ENCODE peak calls at places on chromosome 13, in eight cellular contexts. R is Peyer's patch, Z is left ventricle myocardium inferior, T is tibial nerve, A is A549, I is GM23248, Y is thoracic aorta, M is upper lobe of right lung. U is an unnamed sample. For H3K4me1, the result is how much of the 10 kb centered on the place peaks cover.

GRCh38 chr13:19634129-19634740 is 776 bp downstream of the MPHOSPH8 start:
- DNase-seq in M (no peak), I (peak), A (no peak), Z (no peak), T (peak), R (no peak), Y (no peak), U (no peak)

GRCh38 chr13:93183302-93183701 is 43.3 kb upstream of the GPC6 start:
- DNase-seq in R (no peak), T (no peak), I (no peak), Z (no peak), Y (no peak), M (no peak), A (no peak), U (peak)

GRCh38 chr13:20814224-20814910 is 40.6 kb upstream of the EEF1AKMT1 start:
- DNase-seq in Y (peak), Z (peak), M (peak), T (peak), I (peak), R (peak), A (peak), U (no peak)

GRCh38 chr13:94345374-94346195 is 133.9 kb downstream of the DCT start:
- DNase-seq in M (no peak), Y (no peak), T (no peak), R (no peak), I (peak), A (no peak), Z (no peak), U (no peak)

GRCh38 chr13:50635504-50635903 is 208.0 kb downstream of the DLEU7 start:
- DNase-seq in T (peak), M (no peak), Y (peak), Z (no peak), A (no peak), R (no peak), I (peak), U (no peak)

GRCh38 chr13:55244991-55245644 is 1895.6 kb upstream of the PRR20A start:
- DNase-seq in A (no peak), Y (no peak), Z (no peak), R (no peak), I (no peak), M (no peak), T (no peak), U (peak)

GRCh38 chr13:27038323-27038722 is 133.3 kb downstream of the USP12 start:
- DNase-seq in R (no peak), Y (no peak), T (no peak), Z (no peak), A (peak), I (peak), M (no peak), U (no peak)

GRCh38 chr13:51844862-51845573 is at the start of gene TMEM272:
- DNase-seq in A (peak), I (peak), M (peak), Z (peak), Y (no peak), R (peak), T (no peak), U (peak)

GRCh38 chr13:86095351-86095750 is 296.1 kb upstream of the SLITRK6 start:
- DNase-seq in R (no peak), I (no peak), M (no peak), Y (no peak), A (no peak), Z (no peak), T (no peak), U (no peak)

GRCh38 chr13:107788464-107789165 is 426.7 kb downstream of the LIG4 start:
- DNase-seq in M (no peak), I (no peak), Z (no peak), R (no peak), T (no peak), A (no peak), Y (no peak), U (no peak)

GRCh38 chr13:87274209-87274819 is 396.9 kb upstream of the SLITRK5 start:
- DNase-seq in R (no peak), I (peak), M (no peak), A (no peak), T (no peak), Z (no peak), Y (no peak), U (peak)

GRCh38 chr13:51728972-51729371 is 75.0 kb downstream of the DHRS12 start:
- DNase-seq in I (peak), R (no peak), M (no peak), Y (no peak), T (no peak), Z (no peak), A (no peak), U (no peak)

GRCh38 chr13:64534302-64534701 is 2695.8 kb downstream of the PCDH9 start:
- DNase-seq in T (no peak), R (no peak), M (no peak), A (no peak), I (no peak), Y (no peak), Z (no peak), U (no peak)

GRCh38 chr13:27171244-27171829 is at the start of gene USP12:
- DNase-seq in R (no peak), T (peak), Y (peak), M (peak), I (no peak), Z (peak), A (no peak), U (no peak)

GRCh38 chr13:78160793-78161192 is 242.2 kb upstream of the EDNRB start:
- DNase-seq in I (peak), A (no peak), Y (no peak), T (no peak), R (no peak), Z (no peak), M (no peak), U (no peak)

GRCh38 chr13:113956571-113956970 is 17.3 kb downstream of the C13orf46 start:
- DNase-seq in Y (no peak), Z (no peak), M (no peak), A (no peak), T (no peak), R (no peak), I (no peak), U (no peak)

GRCh38 chr13:32121316-32121715 is 89.7 kb downstream of the FRY start:
- DNase-seq in R (no peak), Y (no peak), T (no peak), I (peak), A (no peak), M (no peak), Z (no peak), U (no peak)

GRCh38 chr13:41854758-41855157 is 106.2 kb downstream of the VWA8 start:
- DNase-seq in Y (no peak), M (no peak), R (no peak), A (no peak), I (no peak), T (no peak), Z (no peak), U (no peak)

GRCh38 chr13:66886248-66886647 is 343.9 kb downstream of the PCDH9 start:
- DNase-seq in A (no peak), T (no peak), R (no peak), M (no peak), I (no peak), Y (no peak), Z (no peak), U (no peak)

GRCh38 chr13:27043013-27043412 is 128.6 kb downstream of the USP12 start:
- DNase-seq in Z (no peak), Y (peak), A (peak), T (peak), I (peak), R (no peak), M (no peak), U (no peak)

GRCh38 chr13:73803997-73804396 is 330.2 kb downstream of the KLF12 start:
- DNase-seq in R (no peak), I (peak), A (no peak), Z (no peak), Y (no peak), T (no peak), M (no peak), U (no peak)

GRCh38 chr13:71015021-71015420 is 852.0 kb downstream of the DACH1 start:
- DNase-seq in Z (no peak), I (no peak), A (no peak), M (no peak), Y (no peak), R (no peak), T (no peak), U (no peak)

GRCh38 chr13:67353031-67353430 is 122.9 kb upstream of the PCDH9 start:
- DNase-seq in Z (no peak), M (no peak), T (no peak), I (no peak), Y (no peak), R (no peak), A (no peak), U (no peak)

GRCh38 chr13:30107536-30108136 is 199.7 kb downstream of the KATNAL1 start:
- DNase-seq in M (peak), Y (no peak), T (no peak), Z (no peak), A (no peak), I (peak), R (no peak), U (no peak)

GRCh38 chr13:28819748-28820098 is 416 bp upstream of the MTUS2 start:
- DNase-seq in I (peak), R (peak), Z (peak), T (no peak), Y (no peak), A (peak), M (peak), U (no peak)

GRCh38 chr13:59176775-59177174 is 987.0 kb downstream of the DIAPH3 start:
- DNase-seq in Z (no peak), R (no peak), A (no peak), I (no peak), Y (no peak), T (no peak), M (no peak), U (no peak)

GRCh38 chr13:48797127-48797526 is 143.4 kb downstream of the CYSLTR2 start:
- DNase-seq in Z (no peak), T (no peak), A (no peak), I (no peak), M (no peak), Y (no peak), R (no peak), U (no peak)

GRCh38 chr13:23570099-23570926 is at the start of gene TNFRSF19:
- DNase-seq in Y (no peak), T (peak), I (peak), M (no peak), Z (peak), A (no peak), R (no peak), U (no peak)

GRCh38 chr13:94344126-94344863 is 135.2 kb downstream of the DCT start:
- DNase-seq in Z (no peak), I (peak), M (no peak), Y (no peak), R (no peak), T (no peak), A (no peak), U (peak)

GRCh38 chr13:96960379-96960778 is 33.9 kb downstream of the OXGR1 start:
- DNase-seq in Z (no peak), T (no peak), I (no peak), M (no peak), A (no peak), Y (no peak), R (no peak), U (no peak)

GRCh38 chr13:35157143-35157755 is 215.2 kb downstream of the NBEA start:
- DNase-seq in Y (no peak), Z (no peak), I (peak), T (peak), A (peak), M (no peak), R (no peak), U (peak)

GRCh38 chr13:20696073-20696472 is 7.4 kb upstream of the IL17D start:
- DNase-seq in Y (no peak), Z (no peak), A (no peak), R (no peak), I (no peak), M (no peak), T (no peak), U (no peak)

GRCh38 chr13:90622547-90622946 is 724.9 kb upstream of the MIR17HG start:
- DNase-seq in R (no peak), Z (no peak), A (no peak), T (no peak), M (no peak), Y (no peak), I (peak), U (no peak)

GRCh38 chr13:110841846-110842245 is 73.0 kb downstream of the ANKRD10 start:
- DNase-seq in R (no peak), A (no peak), Z (no peak), I (peak), T (no peak), Y (no peak), M (no peak), U (no peak)

GRCh38 chr13:20526664-20527063 is 1.0 kb upstream of the CRYL1 start:
- DNase-seq in R (no peak), T (no peak), I (peak), M (no peak), Z (no peak), A (no peak), Y (no peak), U (no peak)

GRCh38 chr13:28741080-28741479 is 22.3 kb upstream of the SLC46A3 start:
- DNase-seq in A (no peak), M (no peak), R (no peak), T (no peak), Y (no peak), Z (no peak), I (no peak), U (no peak)

GRCh38 chr13:75871059-75871458 is 234.9 kb downstream of the LMO7 start:
- DNase-seq in R (no peak), Z (no peak), M (no peak), I (no peak), A (no peak), Y (no peak), T (no peak), U (no peak)
- H3K27ac ChIP-seq in R (peak), Z (no peak), M (no peak), I (no peak), A (no peak), Y (no peak), T (peak), U (no peak)

DNA sequence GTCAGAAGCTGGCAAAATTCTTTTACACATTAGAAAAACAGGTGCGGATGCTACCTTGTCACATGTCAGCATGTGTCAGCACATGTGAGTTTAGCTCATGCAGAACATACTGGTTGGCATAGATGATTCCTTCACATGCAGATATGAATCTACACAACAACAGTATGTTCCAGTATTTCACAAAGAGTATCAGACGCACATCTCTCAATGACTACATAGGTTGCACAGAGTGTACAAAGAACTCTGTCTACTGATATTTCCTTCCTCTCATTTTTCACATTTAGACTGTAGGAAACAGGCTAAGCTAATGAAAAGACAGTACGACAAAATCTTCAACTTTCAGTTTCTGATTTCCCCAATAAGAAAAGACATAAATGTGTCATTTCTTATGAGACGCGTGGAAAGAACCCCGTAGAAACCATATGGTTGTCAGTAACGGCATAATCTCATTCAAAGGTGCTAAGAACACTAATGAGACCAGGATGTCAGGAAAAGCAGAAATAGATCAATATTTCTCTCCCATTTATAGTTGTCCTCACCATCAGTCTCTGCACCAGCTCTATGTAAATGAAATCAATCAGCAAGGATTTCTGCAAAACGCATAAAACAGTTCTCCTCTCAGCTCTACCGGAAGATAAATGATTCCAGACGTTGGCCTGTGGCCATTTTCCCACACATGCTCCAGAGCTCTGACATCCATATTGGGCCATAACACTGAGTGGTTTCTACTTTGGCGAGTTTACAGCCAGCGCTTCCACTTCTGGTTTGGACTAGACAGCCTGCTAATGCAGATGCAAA is 81.2 kb downstream of the STARD13 start:
- DNase-seq in Z (peak), I (peak), M (no peak), T (peak), Y (peak), A (no peak), R (no peak), U (no peak)
- H3K4me1 ChIP-seq in Z (half or more), I (under half), M (under half), T (half or more), Y (under half), A (under half), R (under half), U (under half)

GRCh38 chr13:36841411-36841810 is 22.4 kb downstream of the RFXAP start:
- DNase-seq in A (no peak), I (no peak), Z (no peak), T (no peak), R (no peak), Y (no peak), M (no peak), U (no peak)
- H3K4me3 ChIP-seq in A (no peak), I (no peak), Z (no peak), T (no peak), R (no peak), Y (no peak), M (no peak), U (no peak)

GRCh38 chr13:39515231-39515630 is 87.8 kb downstream of the LHFPL6 start:
- DNase-seq in Z (no peak), T (no peak), A (no peak), M (no peak), R (no peak), Y (no peak), I (no peak), U (no peak)
- H3K27ac ChIP-seq in Z (peak), T (no peak), A (no peak), M (no peak), R (no peak), Y (no peak), I (no peak), U (no peak)

U was measured in iPS DF 6.9.